ENCODE peak calls at places on chromosomes 16 and 17, in five cellular contexts. U is prostate gland, O is neural progenitor cell, Q is suprapubic skin, M is PC-3. W is an unnamed sample.

GRCh38 chr16:648071-648785 is 937 bp upstream of the WDR90 start:
- DNase-seq in U (peak; percentile 38), O (peak; percentile 62), M (no peak), Q (no peak), W (peak; percentile 95)

GRCh38 chr16:2515180-2515803 is 1.5 kb downstream of the ATP6V0C start:
- DNase-seq in U (no peak), Q (peak; percentile 81), O (no peak), M (no peak), W (peak; percentile 36)

GRCh38 chr17:19569785-19570496 is 36.3 kb downstream of the SLC47A1 start:
- DNase-seq in U (no peak), M (peak; percentile 60), O (no peak), Q (no peak), W (no peak)

GRCh38 chr16:14374451-14375131 is 255.5 kb downstream of the PARN start:
- DNase-seq in Q (no peak), O (no peak), U (no peak), M (no peak), W (no peak)

GRCh38 chr16:14321542-14321941 is 250.4 kb downstream of the MRTFB start:
- DNase-seq in U (no peak), Q (no peak), O (no peak), M (no peak), W (no peak)

GRCh38 chr16:27426423-27427408 is 24.7 kb downstream of the IL21R start:
- DNase-seq in Q (peak; percentile 74), O (no peak), U (no peak), M (peak; percentile 80), W (peak; percentile 27)

GRCh38 chr16:53346-54236 is at the start of the genes POLR3K and SNRNP25:
- DNase-seq in Q (peak; percentile 100), O (peak; percentile 98), M (peak; percentile 94), U (peak; percentile 99), W (peak; percentile 100)

GRCh38 chr17:58005031-58005727 is 1.9 kb downstream of the SRSF1 start:
- DNase-seq in Q (no peak), O (no peak), U (no peak), M (no peak), W (no peak)

GRCh38 chr17:65888649-65889048 is 303.3 kb downstream of the CEP112 start:
- DNase-seq in Q (no peak), O (no peak), M (no peak), U (no peak), W (no peak)

GRCh38 chr17:34357398-34357797 is 1.1 kb downstream of the CCL13 start:
- DNase-seq in M (no peak), Q (no peak), U (no peak), O (no peak), W (no peak)

GRCh38 chr16:30766922-30767284 is 4.8 kb downstream of the RNF40 start:
- DNase-seq in U (no peak), Q (no peak), M (no peak), O (no peak), W (no peak)

GRCh38 chr16:30769379-30770089 is 7.4 kb downstream of the RNF40 start:
- DNase-seq in O (no peak), U (no peak), M (no peak), Q (no peak), W (no peak)

GRCh38 chr16:30767767-30768465 is 5.8 kb downstream of the RNF40 start:
- DNase-seq in O (no peak), Q (no peak), U (no peak), M (no peak), W (no peak)

GRCh38 chr16:30766206-30766921 is 4.2 kb downstream of the RNF40 start:
- DNase-seq in U (no peak), M (no peak), O (no peak), Q (no peak), W (no peak)

DNA sequence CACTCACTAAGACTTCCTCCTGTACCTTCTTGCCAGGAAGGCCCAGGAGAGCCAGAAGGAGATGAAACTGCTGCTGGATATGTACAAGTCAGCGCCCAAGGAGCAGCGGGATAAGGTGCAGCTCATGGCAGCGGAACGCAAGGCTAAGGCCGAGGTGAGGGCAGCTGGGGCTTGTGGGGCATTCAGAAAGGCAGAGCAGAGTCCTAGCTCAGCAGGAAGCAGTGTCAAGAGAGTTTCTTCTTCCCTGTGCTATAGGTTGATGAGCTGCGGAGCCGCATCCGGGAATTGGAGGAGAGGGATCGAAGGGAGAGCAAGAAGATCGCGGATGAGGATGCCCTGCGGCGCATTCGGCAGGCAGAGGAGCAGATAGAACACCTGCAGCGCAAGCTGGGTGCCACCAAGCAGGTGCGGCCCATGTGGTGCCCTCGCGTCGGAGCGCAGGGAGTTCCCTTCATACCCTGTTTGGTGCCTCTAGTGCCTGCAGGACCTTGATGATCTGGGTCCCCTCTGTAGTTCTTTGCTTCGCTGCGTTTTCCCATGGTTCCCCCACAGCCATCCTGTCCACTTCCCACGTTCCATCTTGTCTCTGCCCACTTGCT is 6.6 kb downstream of the RNF40 start:
- DNase-seq in U (no peak), M (no peak), Q (no peak), O (no peak), W (peak; percentile 42)
- H3K36me3 ChIP-seq in U (peaks cover 49% of the 10 kb centered on the region), M (peaks cover 25% of the 10 kb centered on the region), Q (peaks cover 99% of the 10 kb centered on the region), O (peaks cover 5% of the 10 kb centered on the region), W (peaks cover 19% of the 10 kb centered on the region)

DNA sequence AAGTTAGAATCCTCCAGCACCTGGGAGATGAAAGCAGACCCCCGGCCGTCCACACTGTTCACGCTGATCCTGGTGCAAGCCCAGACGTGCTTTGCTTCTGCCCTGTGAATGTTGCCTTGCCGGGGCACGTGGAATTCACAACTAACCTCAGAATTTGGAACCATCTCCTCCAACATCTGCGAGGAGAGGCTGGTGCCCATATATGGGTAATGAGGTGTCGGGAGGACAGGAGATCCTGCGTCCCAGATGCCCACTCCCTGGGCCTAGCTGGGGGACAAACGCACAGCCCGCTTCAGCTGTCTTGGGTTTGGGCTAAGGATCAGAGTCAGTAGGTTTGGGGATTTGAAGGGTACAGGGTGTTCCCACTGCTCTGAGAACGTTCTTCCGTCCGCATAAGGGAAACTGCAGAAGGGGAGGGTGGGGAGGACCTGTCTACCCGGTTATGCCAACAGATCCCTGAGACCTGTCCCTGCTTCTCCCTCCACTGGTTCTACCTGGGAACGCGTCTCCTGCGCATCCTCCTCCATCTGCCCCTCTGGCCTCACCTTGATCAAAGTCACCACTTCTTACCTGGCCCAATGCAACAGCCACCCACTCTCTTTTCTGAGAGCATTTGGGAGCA is 14.1 kb downstream of the PPL start:
- DNase-seq in O (no peak), M (no peak), U (peak; percentile 82), Q (no peak), W (no peak)
- TF ChIP-seq CTCF in O (no peak), M (no peak), U (peak; percentile 45), Q (no peak), W (no peak)

DNA sequence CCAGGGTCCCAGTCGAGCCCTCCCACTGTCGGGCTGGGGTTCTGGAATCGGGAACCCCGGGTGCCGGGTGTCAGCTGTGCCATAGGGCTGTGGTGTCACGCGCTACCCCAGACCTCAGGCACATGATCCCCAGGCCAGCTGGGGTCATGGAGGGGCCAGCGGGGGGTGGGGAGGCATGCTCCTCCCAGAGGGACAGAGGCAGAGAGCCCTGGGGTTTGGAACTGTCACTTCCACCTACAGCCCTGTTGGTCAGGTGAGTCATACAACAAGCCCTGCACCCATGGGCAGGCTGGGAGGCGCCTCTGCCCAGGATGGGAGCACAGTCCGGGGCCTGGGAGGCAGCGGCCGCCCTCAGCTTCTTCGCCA is 63.0 kb downstream of the BAIAP2 start:
- DNase-seq in U (no peak), M (peak; percentile 79), Q (no peak), O (no peak), W (peak; percentile 75)
- H3K4me3 ChIP-seq in U (no peak overlapping the region), M (peak overlapping the region; percentile 64), Q (peak overlapping the region; percentile 32), O (no peak overlapping the region), W (no peak overlapping the region)

GRCh38 chr17:21029515-21029914 is 13.3 kb downstream of the USP22 start:
- DNase-seq in U (no peak), O (no peak), M (no peak), Q (no peak), W (no peak)

GRCh38 chr17:21029032-21029431 is 13.8 kb downstream of the USP22 start:
- DNase-seq in M (peak; percentile 56), Q (no peak), O (no peak), U (no peak), W (peak; percentile 23)

GRCh38 chr17:21031756-21032396 is 10.9 kb downstream of the USP22 start:
- DNase-seq in O (no peak), M (no peak), Q (no peak), U (no peak), W (no peak)

GRCh38 chr17:21028192-21028591 is 14.6 kb downstream of the USP22 start:
- DNase-seq in M (no peak), O (no peak), Q (no peak), U (no peak), W (no peak)

GRCh38 chr17:21030375-21030774 is 12.4 kb downstream of the USP22 start:
- DNase-seq in Q (no peak), O (no peak), U (no peak), M (no peak), W (peak; percentile 23)
- H3K36me3 ChIP-seq in Q (peaks cover 28% of the 10 kb centered on the region), O (no peaks in the 10 kb centered on the region), U (no peaks in the 10 kb centered on the region), M (peaks cover 48% of the 10 kb centered on the region), W (peaks cover 27% of the 10 kb centered on the region)

GRCh38 chr17:31880311-31880710 is 21.2 kb downstream of the UTP6 start:
- DNase-seq in O (no peak), Q (no peak), M (no peak), U (peak; percentile 34), W (no peak)

GRCh38 chr17:31875081-31875480 is 16.0 kb upstream of the COPRS start:
- DNase-seq in Q (no peak), U (no peak), M (no peak), O (no peak), W (no peak)

GRCh38 chr17:31877911-31878702 is 19.1 kb upstream of the COPRS start:
- DNase-seq in M (no peak), Q (no peak), O (no peak), U (peak; percentile 35), W (no peak)

GRCh38 chr17:31878703-31879073 is 19.6 kb upstream of the COPRS start:
- DNase-seq in M (no peak), Q (no peak), O (no peak), U (no peak), W (no peak)

DNA sequence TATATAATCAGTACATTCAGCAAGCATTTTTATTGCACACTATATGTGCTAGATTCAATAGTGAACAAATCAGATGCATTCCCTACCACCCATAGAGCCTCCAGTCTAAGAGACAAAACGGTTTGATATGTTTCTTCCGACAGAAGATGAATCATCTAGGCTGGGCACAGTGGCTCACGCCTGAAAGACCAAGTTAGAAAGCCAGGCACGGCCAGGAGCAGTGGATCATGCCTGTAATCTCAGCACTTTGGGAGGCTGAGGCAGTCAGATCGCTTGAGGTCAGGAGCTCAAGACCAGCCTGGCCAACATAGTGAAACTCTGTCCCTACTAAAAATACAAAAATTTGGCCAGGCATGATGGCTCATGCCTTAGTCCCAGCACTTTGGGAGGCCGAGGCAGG is 18.3 kb upstream of the COPRS start:
- DNase-seq in O (no peak), U (no peak), Q (no peak), M (no peak), W (no peak)
- TF ChIP-seq CTCF in O (no peak), U (no peak), Q (no peak), M (no peak), W (no peak)

GRCh38 chr17:82298538-82299421 is 18.6 kb downstream of the CD7 start:
- DNase-seq in M (no peak), O (no peak), Q (no peak), U (no peak), W (peak; percentile 54)
- H3K4me3 ChIP-seq in M (peak overlapping the region; percentile 69), O (no peak overlapping the region), Q (peak overlapping the region; percentile 45), U (peak overlapping the region; percentile 43), W (peak overlapping the region; percentile 38)

W was measured in right lobe of liver.